ENCODE peak calls at places on chromosomes 12 and 14, in eight cellular contexts. C is AG10803, O is mesenchymal stem cell, B is WERI-Rb-1, J is spleen, K is A549, W is fibroblast of pulmonary artery, U is coronary artery. I is an unnamed sample.

GRCh38 chr14:34113051-34113511 is 162.2 kb upstream of the EGLN3 start:
- DNase-seq in C (peak; percentile 71), O (peak; percentile 34), B (no peak), J (no peak), K (peak; percentile 15), W (peak; percentile 25), U (no peak), I (no peak)

GRCh38 chr12:54479421-54479820 is 6.0 kb upstream of the GTSF1 start:
- DNase-seq in C (peak; percentile 88), O (no peak), B (no peak), J (no peak), K (no peak), W (peak; percentile 41), U (no peak), I (no peak)

GRCh38 chr14:92877757-92878431 is 45.1 kb upstream of the CHGA start:
- DNase-seq in C (peak; percentile 1), O (no peak), B (peak; percentile 73), J (peak; percentile 85), K (no peak), W (peak; percentile 53), U (no peak), I (peak; percentile 63)

GRCh38 chr14:101665478-101666078 is 95.9 kb upstream of the PPP2R5C start:
- DNase-seq in C (peak; percentile 26), O (peak; percentile 29), B (peak; percentile 60), J (no peak), K (peak; percentile 71), W (peak; percentile 43), U (no peak), I (peak; percentile 55)

GRCh38 chr12:128761305-128761880 is 62.4 kb downstream of the SLC15A4 start:
- DNase-seq in C (no peak), O (no peak), B (no peak), J (no peak), K (no peak), W (no peak), U (no peak), I (no peak)

GRCh38 chr12:14773685-14774073 is 29.6 kb downstream of the WBP11 start:
- DNase-seq in C (no peak), O (no peak), B (no peak), J (peak; percentile 88), K (peak; percentile 31), W (peak; percentile 21), U (peak; percentile 77), I (no peak)

GRCh38 chr14:30779210-30779609 is 95.1 kb upstream of the COCH start:
- DNase-seq in C (no peak), O (peak; percentile 50), B (no peak), J (no peak), K (no peak), W (peak; percentile 3), U (no peak), I (no peak)

GRCh38 chr12:103020839-103021238 is 63.4 kb downstream of the ASCL1 start:
- DNase-seq in C (no peak), O (no peak), B (no peak), J (no peak), K (no peak), W (no peak), U (no peak), I (no peak)

GRCh38 chr12:121932176-121932536 is 13.8 kb downstream of the CFAP251 start:
- DNase-seq in C (no peak), O (no peak), B (no peak), J (no peak), K (no peak), W (no peak), U (no peak), I (no peak)

GRCh38 chr12:93273834-93274705 is 103.7 kb upstream of the NUDT4 start:
- DNase-seq in C (no peak), O (no peak), B (no peak), J (no peak), K (no peak), W (no peak), U (no peak), I (no peak)

GRCh38 chr12:56257071-56257470 is 1.1 kb downstream of the ANKRD52 start:
- DNase-seq in C (no peak), O (no peak), B (no peak), J (no peak), K (no peak), W (no peak), U (no peak), I (no peak)

GRCh38 chr12:37547611-37548010 is 769.0 kb upstream of the ALG10B start:
- DNase-seq in C (no peak), O (no peak), B (no peak), J (no peak), K (no peak), W (no peak), U (no peak), I (no peak)

GRCh38 chr12:42213023-42213422 is 25.0 kb downstream of the YAF2 start:
- DNase-seq in C (no peak), O (no peak), B (no peak), J (no peak), K (no peak), W (peak; percentile 20), U (no peak), I (peak; percentile 63)

GRCh38 chr12:102883204-102883799 is 33.7 kb downstream of the PAH start:
- DNase-seq in C (peak; percentile 43), O (peak; percentile 5), B (peak; percentile 79), J (no peak), K (peak; percentile 56), W (peak; percentile 28), U (no peak), I (peak; percentile 40)

GRCh38 chr12:64181504-64182291 is 40.4 kb downstream of the KICS2 start:
- DNase-seq in C (peak; percentile 96), O (peak; percentile 97), B (peak; percentile 43), J (no peak), K (peak; percentile 69), W (peak; percentile 94), U (no peak), I (peak; percentile 92)

GRCh38 chr12:98741229-98741614 is 96.1 kb downstream of the APAF1 start:
- DNase-seq in C (no peak), O (no peak), B (no peak), J (no peak), K (no peak), W (no peak), U (no peak), I (no peak)

GRCh38 chr12:68609955-68610434 is 704 bp upstream of the RAP1B start:
- DNase-seq in C (peak; percentile 52), O (no peak), B (no peak), J (no peak), K (no peak), W (peak; percentile 53), U (no peak), I (peak; percentile 4)

GRCh38 chr14:24398298-24398942 is 383 bp upstream of the NYNRIN start:
- DNase-seq in C (no peak), O (no peak), B (peak; percentile 58), J (no peak), K (no peak), W (peak; percentile 48), U (no peak), I (peak; percentile 79)

GRCh38 chr14:103123128-103123633 is at the start of gene TNFAIP2:
- DNase-seq in C (peak; percentile 44), O (peak; percentile 63), B (no peak), J (peak; percentile 92), K (no peak), W (no peak), U (no peak), I (peak; percentile 34)

GRCh38 chr12:79706676-79707075 is 15.9 kb upstream of the PAWR start:
- DNase-seq in C (peak; percentile 20), O (no peak), B (no peak), J (no peak), K (no peak), W (no peak), U (no peak), I (no peak)

GRCh38 chr12:97159397-97159796 is 252.3 kb downstream of the NEDD1 start:
- DNase-seq in C (no peak), O (no peak), B (no peak), J (no peak), K (no peak), W (no peak), U (no peak), I (no peak)

GRCh38 chr12:41636658-41637057 is 448.5 kb downstream of the PDZRN4 start:
- DNase-seq in C (no peak), O (peak; percentile 1), B (no peak), J (no peak), K (no peak), W (no peak), U (no peak), I (no peak)

GRCh38 chr12:101969-102878 is 35.7 kb downstream of the IQSEC3 start:
- DNase-seq in C (no peak), O (no peak), B (no peak), J (no peak), K (no peak), W (no peak), U (no peak), I (no peak)
- H3K4me3 ChIP-seq in C (no peak overlapping the region), O (no peak overlapping the region), B (no peak overlapping the region), J (no peak overlapping the region), K (no peak overlapping the region), W (no peak overlapping the region), U (no peak overlapping the region), I (no peak overlapping the region)

DNA sequence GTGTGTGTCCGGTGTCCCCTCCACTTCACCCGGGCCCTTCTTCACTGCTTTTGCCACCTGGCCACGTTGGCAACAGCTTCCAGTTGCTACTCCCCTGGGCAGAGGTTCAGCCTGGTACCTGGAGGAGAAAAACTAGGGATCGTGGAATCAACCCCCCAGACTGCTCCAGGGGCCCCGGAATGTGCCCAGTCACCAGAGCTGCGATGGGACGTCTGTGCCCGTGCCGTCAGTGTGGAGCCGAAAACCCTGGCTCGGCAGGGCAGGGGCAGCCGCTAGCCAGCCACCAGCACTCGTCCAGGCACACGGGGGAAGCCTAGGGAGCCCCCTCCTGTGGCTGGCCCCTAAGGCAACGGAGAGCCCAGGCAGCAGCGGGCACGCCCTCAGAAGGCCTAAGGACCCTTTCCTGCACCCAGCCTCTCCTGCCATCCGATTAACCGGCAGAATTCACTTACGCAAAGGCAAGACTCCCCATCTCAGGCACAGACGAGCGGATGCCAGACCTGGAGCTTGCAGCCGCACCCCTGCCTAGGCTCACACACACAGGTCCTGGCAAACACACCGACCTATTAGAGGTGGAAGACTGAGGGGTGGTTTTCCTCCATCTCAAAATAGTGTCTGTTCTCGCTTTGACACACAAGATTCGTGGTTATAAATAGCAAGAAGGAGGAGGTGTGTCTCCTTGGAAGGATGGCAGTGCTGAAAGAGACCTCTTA is 62.6 kb downstream of the FBXL14 start:
- DNase-seq in C (no peak), O (no peak), B (no peak), J (no peak), K (no peak), W (no peak), U (no peak), I (peak; percentile 87)
- H3K4me3 ChIP-seq in C (peak overlapping the region; percentile 75), O (peak overlapping the region; percentile 87), B (no peak overlapping the region), J (peak overlapping the region; percentile 73), K (peak overlapping the region; percentile 68), W (no peak overlapping the region), U (peak overlapping the region; percentile 71), I (peak overlapping the region; percentile 93)

GRCh38 chr14:99667045-99667444 is 17.1 kb upstream of the CYP46A1 start:
- DNase-seq in C (no peak), O (no peak), B (peak; percentile 31), J (no peak), K (no peak), W (no peak), U (no peak), I (no peak)
- H3K4me3 ChIP-seq in C (no peak overlapping the region), O (no peak overlapping the region), B (no peak overlapping the region), J (no peak overlapping the region), K (no peak overlapping the region), W (no peak overlapping the region), U (no peak overlapping the region), I (no peak overlapping the region)

DNA sequence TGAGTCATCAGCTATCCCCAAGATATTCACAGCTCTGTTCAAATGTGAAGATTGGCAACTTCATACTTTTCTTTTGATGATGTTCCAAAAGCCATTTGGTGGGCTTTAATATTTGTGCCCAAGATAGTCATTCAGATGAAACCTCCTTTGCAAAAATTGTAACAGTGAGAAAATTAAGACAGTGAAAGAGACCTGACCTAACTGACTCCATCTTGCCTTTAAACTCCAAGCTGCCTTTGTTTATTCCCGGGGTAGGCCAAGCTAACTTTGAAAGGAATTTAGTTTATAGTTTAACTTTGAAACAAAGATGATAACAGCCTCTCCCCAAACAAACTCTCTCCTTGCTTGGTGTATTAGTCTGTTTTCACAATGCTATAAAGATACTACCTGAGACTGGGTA is 221.1 kb downstream of the KTN1 start:
- DNase-seq in C (no peak), O (no peak), B (no peak), J (no peak), K (no peak), W (no peak), U (no peak), I (no peak)
- H3K4me3 ChIP-seq in C (no peak overlapping the region), O (no peak overlapping the region), B (no peak overlapping the region), J (no peak overlapping the region), K (no peak overlapping the region), W (no peak overlapping the region), U (no peak overlapping the region), I (no peak overlapping the region)